ENCODE peak calls at places on chromosomes 4 and X, in seven cellular contexts. U is esophagus muscularis mucosa, O is ovary, N is sigmoid colon, A is SK-N-SH, F is transverse colon, H is H1. L is an unnamed sample. For H3K4me1, the result is how much of the 10 kb centered on the place peaks cover.

GRCh38 chrX:11351375-11352295 is 58.4 kb downstream of the AMELX start:
- DNase-seq in A (no peak), O (peak), N (peak), H (no peak), U (peak), F (peak), L (no peak)

GRCh38 chr4:71827811-71828210 is 43.9 kb upstream of the GC start:
- DNase-seq in N (no peak), U (no peak), H (no peak), A (no peak), O (no peak), F (no peak), L (no peak)

GRCh38 chrX:129193357-129193756 is 329.9 kb downstream of the SMARCA1 start:
- DNase-seq in N (no peak), H (no peak), U (no peak), O (no peak), F (peak), A (no peak), L (no peak)

GRCh38 chr4:11485926-11486325 is 57.2 kb upstream of the HS3ST1 start:
- DNase-seq in A (no peak), O (no peak), N (no peak), H (no peak), F (no peak), U (no peak), L (no peak)

GRCh38 chrX:101550362-101550761 is at the start of gene ARMCX1:
- DNase-seq in F (peak), N (peak), O (peak), H (peak), A (peak), U (peak), L (peak)

GRCh38 chrX:88613338-88613737 is 133.7 kb upstream of the CPXCR1 start:
- DNase-seq in F (no peak), O (no peak), U (no peak), H (no peak), N (no peak), A (peak), L (no peak)

GRCh38 chrX:1336331-1337143 is at the start of gene IL3RA:
- DNase-seq in H (no peak), A (no peak), F (peak), N (peak), O (no peak), U (no peak), L (peak)

GRCh38 chr4:170420255-170420693 is 330.5 kb upstream of the AADAT start:
- DNase-seq in H (no peak), A (no peak), F (no peak), U (no peak), O (no peak), N (no peak), L (no peak)

GRCh38 chr4:26150948-26151347 is 169.9 kb upstream of the RBPJ start:
- DNase-seq in A (no peak), F (no peak), H (no peak), U (no peak), O (no peak), N (no peak), L (no peak)

GRCh38 chrX:110125435-110125834 is 122.5 kb downstream of the TMEM164 start:
- DNase-seq in H (peak), O (no peak), A (peak), N (no peak), U (no peak), F (no peak), L (no peak)

GRCh38 chr4:152885185-152885584 is 50.9 kb upstream of the FHDC1 start:
- DNase-seq in A (no peak), N (no peak), H (no peak), O (no peak), U (no peak), F (no peak), L (no peak)

GRCh38 chrX:22186165-22186564 is 86.5 kb upstream of the CBLL2 start:
- DNase-seq in F (no peak), H (no peak), U (no peak), N (no peak), A (no peak), O (no peak), L (no peak)

GRCh38 chrX:133926099-133926498 is 59.3 kb downstream of the GPC3 start:
- DNase-seq in N (no peak), A (no peak), O (no peak), U (no peak), F (no peak), H (no peak), L (no peak)

GRCh38 chrX:118418811-118419251 is 72.9 kb downstream of the WDR44 start:
- DNase-seq in N (no peak), H (no peak), A (no peak), U (no peak), F (peak), O (no peak), L (no peak)

GRCh38 chrX:387729-388128 is 1.0 kb upstream of the PPP2R3B start:
- DNase-seq in F (peak), H (no peak), U (no peak), N (no peak), A (no peak), O (no peak), L (no peak)

GRCh38 chrX:2928583-2929434 is at the start of gene ARSD:
- DNase-seq in O (peak), F (peak), U (peak), A (peak), H (peak), N (peak), L (peak)

GRCh38 chrX:40485427-40485826 is 95.3 kb upstream of the ATP6AP2 start:
- DNase-seq in U (no peak), H (no peak), O (no peak), F (no peak), N (no peak), A (no peak), L (no peak)

GRCh38 chr4:62037576-62037975 is 837.5 kb downstream of the ADGRL3 start:
- DNase-seq in F (no peak), U (no peak), O (no peak), H (no peak), N (no peak), A (no peak), L (no peak)

GRCh38 chr4:53711916-53712315 is 120.6 kb upstream of the LNX1 start:
- DNase-seq in F (no peak), O (no peak), H (no peak), A (no peak), N (no peak), U (no peak), L (no peak)

GRCh38 chr4:36921474-36922220 is 322.9 kb upstream of the NWD2 start:
- DNase-seq in F (no peak), H (no peak), O (no peak), A (no peak), U (no peak), N (no peak), L (no peak)

GRCh38 chr4:145041378-145041777 is 56.6 kb downstream of the ANAPC10 start:
- DNase-seq in H (no peak), N (no peak), U (no peak), A (no peak), F (no peak), O (no peak), L (no peak)

GRCh38 chr4:6343950-6344408 is 74.3 kb downstream of the WFS1 start:
- DNase-seq in F (no peak), A (no peak), N (no peak), O (no peak), H (no peak), U (no peak), L (no peak)

GRCh38 chr4:169305651-169306050 is 34.9 kb upstream of the SH3RF1 start:
- DNase-seq in F (no peak), N (no peak), A (no peak), U (no peak), O (no peak), H (no peak), L (no peak)

GRCh38 chr4:11623726-11624037 is 195.0 kb upstream of the HS3ST1 start:
- DNase-seq in N (no peak), U (no peak), H (no peak), A (no peak), F (peak), O (no peak), L (no peak)

GRCh38 chrX:103343105-103343504 is 13.1 kb downstream of the TCEAL7 start:
- DNase-seq in A (peak), U (no peak), N (no peak), F (peak), H (no peak), O (peak), L (no peak)

GRCh38 chr4:53321151-53321987 is 44.5 kb downstream of the SCFD2 start:
- DNase-seq in O (no peak), H (no peak), A (no peak), U (no peak), F (no peak), N (no peak), L (no peak)

GRCh38 chr4:105710678-105711077 is 2.1 kb downstream of the GSTCD start:
- DNase-seq in A (peak), N (no peak), U (no peak), H (no peak), O (no peak), F (no peak), L (no peak)
- H3K4me1 ChIP-seq in A (under half), N (under half), U (under half), H (under half), O (under half), F (under half), L (under half)

GRCh38 chr4:86967061-86967460 is 32.2 kb downstream of the AFF1 start:
- DNase-seq in N (no peak), A (no peak), O (no peak), U (no peak), H (no peak), F (no peak), L (no peak)
- TF ChIP-seq EP300 in N (no peak), A (no peak), O (no peak), U (no peak), H (no peak), F (no peak), L (no peak)

DNA sequence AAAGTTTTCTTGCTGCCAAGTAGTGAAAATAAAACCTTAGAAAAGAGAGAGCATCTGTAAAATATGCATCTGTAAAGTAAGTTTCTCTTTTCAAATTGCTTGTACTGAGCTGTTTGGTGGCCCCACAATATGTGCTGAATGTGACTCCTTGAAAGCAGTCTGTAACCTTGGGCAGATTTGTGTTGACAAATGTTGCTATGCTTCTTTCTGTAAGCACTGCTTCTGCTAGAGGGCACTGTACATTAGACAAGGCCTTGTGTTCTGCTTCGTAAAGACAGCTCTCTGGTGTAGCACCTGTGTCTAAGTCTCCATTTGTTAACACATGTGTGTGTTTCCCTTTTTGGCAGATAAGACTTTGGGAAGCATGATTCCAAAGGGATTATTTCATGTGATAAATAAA is 56.6 kb upstream of the NRK start:
- DNase-seq in H (no peak), F (no peak), U (no peak), A (no peak), N (no peak), O (no peak), L (no peak)
- H3K4me1 ChIP-seq in H (under half), F (under half), U (under half), A (under half), N (under half), O (under half), L (under half)

DNA sequence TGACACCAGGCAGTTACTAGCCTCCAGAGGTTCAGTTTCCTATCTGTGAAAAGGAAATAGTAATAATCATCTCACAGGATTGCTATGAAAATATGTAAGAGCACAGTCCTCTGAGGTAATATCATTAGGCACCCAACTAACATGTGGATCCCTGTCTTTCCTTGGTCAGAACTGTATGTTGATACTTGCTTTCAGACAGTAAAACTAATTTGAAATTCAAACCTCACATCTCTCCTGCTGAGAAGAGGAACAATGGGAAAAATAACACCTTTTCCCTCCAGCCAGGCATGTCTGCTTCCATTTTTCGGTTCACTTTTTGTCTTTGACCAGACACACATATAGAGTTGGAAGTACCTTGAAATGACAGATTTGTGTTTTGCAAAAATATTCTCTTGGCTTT is 262.7 kb downstream of the IL15 start:
- DNase-seq in N (no peak), U (no peak), F (no peak), A (no peak), H (no peak), O (no peak), L (no peak)
- TF ChIP-seq EP300 in N (no peak), U (no peak), F (no peak), A (no peak), H (no peak), O (no peak), L (no peak)

GRCh38 chrX:143837010-143837409 is 46.9 kb upstream of the UBE2NL start:
- DNase-seq in U (no peak), O (no peak), F (no peak), H (no peak), N (peak), A (no peak), L (no peak)
- H3K4me1 ChIP-seq in U (under half), O (under half), F (under half), H (under half), N (under half), A (under half), L (under half)

GRCh38 chr4:128810871-128811570 is 1.5 kb downstream of the JADE1 start:
- DNase-seq in U (peak), H (peak), A (peak), F (peak), N (peak), O (peak), L (peak)
- TF ChIP-seq EP300 in U (no peak), H (no peak), A (no peak), F (no peak), N (no peak), O (no peak), L (no peak)